ENCODE peak calls at places on chromosomes 3 and 15, in ten cellular contexts. One of them, this sample, is unnamed.

GRCh38 chr3:10373686-10374261 is 52.9 kb upstream of the SEC13 start:
- DNase-seq in esophagus muscularis mucosa: no peak
- DNase-seq in endothelial cell: no peak
- DNase-seq in left ventricle myocardium inferior: no peak
- DNase-seq in hepatocyte: no peak
- DNase-seq in GM10248: no peak
- DNase-seq in CD4-positive, alpha-beta T cell: no peak
- DNase-seq in fibroblast of the aortic adventitia: peak; percentile 50
- DNase-seq in psoas muscle: no peak
- DNase-seq in WTC11: no peak
- DNase-seq in this sample: peak; percentile 55

GRCh38 chr3:86814918-86815655 is 175.9 kb downstream of the VGLL3 start:
- DNase-seq in esophagus muscularis mucosa: no peak
- DNase-seq in left ventricle myocardium inferior: no peak
- DNase-seq in hepatocyte: no peak
- DNase-seq in psoas muscle: no peak
- DNase-seq in WTC11: no peak
- DNase-seq in CD4-positive, alpha-beta T cell: no peak
- DNase-seq in GM10248: no peak
- DNase-seq in endothelial cell: no peak
- DNase-seq in fibroblast of the aortic adventitia: peak; percentile 11
- DNase-seq in this sample: peak; percentile 22

GRCh38 chr3:185552358-185552877 is at the start of gene LIPH:
- DNase-seq in esophagus muscularis mucosa: no peak
- DNase-seq in left ventricle myocardium inferior: no peak
- DNase-seq in psoas muscle: no peak
- DNase-seq in WTC11: no peak
- DNase-seq in hepatocyte: peak; percentile 65
- DNase-seq in endothelial cell: no peak
- DNase-seq in GM10248: peak; percentile 58
- DNase-seq in CD4-positive, alpha-beta T cell: no peak
- DNase-seq in fibroblast of the aortic adventitia: peak; percentile 18
- DNase-seq in this sample: peak; percentile 8

GRCh38 chr3:46912986-46913385 is 35.5 kb downstream of the PTH1R start:
- DNase-seq in WTC11: no peak
- DNase-seq in GM10248: no peak
- DNase-seq in endothelial cell: no peak
- DNase-seq in hepatocyte: no peak
- DNase-seq in psoas muscle: no peak
- DNase-seq in left ventricle myocardium inferior: peak; percentile 4
- DNase-seq in esophagus muscularis mucosa: no peak
- DNase-seq in fibroblast of the aortic adventitia: no peak
- DNase-seq in CD4-positive, alpha-beta T cell: no peak
- DNase-seq in this sample: no peak

GRCh38 chr15:27694506-27695077 is 404.5 kb downstream of the OCA2 start:
- DNase-seq in left ventricle myocardium inferior: no peak
- DNase-seq in CD4-positive, alpha-beta T cell: no peak
- DNase-seq in endothelial cell: no peak
- DNase-seq in psoas muscle: no peak
- DNase-seq in esophagus muscularis mucosa: no peak
- DNase-seq in WTC11: no peak
- DNase-seq in fibroblast of the aortic adventitia: no peak
- DNase-seq in GM10248: no peak
- DNase-seq in hepatocyte: peak; percentile 31
- DNase-seq in this sample: no peak

GRCh38 chr3:127299276-127299675 is 11.4 kb upstream of the PRR20G start:
- DNase-seq in left ventricle myocardium inferior: no peak
- DNase-seq in CD4-positive, alpha-beta T cell: no peak
- DNase-seq in psoas muscle: peak; percentile 10
- DNase-seq in WTC11: no peak
- DNase-seq in esophagus muscularis mucosa: peak; percentile 89
- DNase-seq in endothelial cell: no peak
- DNase-seq in hepatocyte: no peak
- DNase-seq in fibroblast of the aortic adventitia: no peak
- DNase-seq in GM10248: no peak
- DNase-seq in this sample: no peak

GRCh38 chr3:172516318-172517214 is 6.7 kb downstream of the TNFSF10 start:
- DNase-seq in CD4-positive, alpha-beta T cell: no peak
- DNase-seq in WTC11: no peak
- DNase-seq in left ventricle myocardium inferior: peak; percentile 29
- DNase-seq in esophagus muscularis mucosa: no peak
- DNase-seq in fibroblast of the aortic adventitia: peak; percentile 90
- DNase-seq in hepatocyte: peak; percentile 34
- DNase-seq in endothelial cell: no peak
- DNase-seq in GM10248: no peak
- DNase-seq in psoas muscle: peak; percentile 36
- DNase-seq in this sample: peak; percentile 58

GRCh38 chr3:50594253-50594785 is 17.3 kb downstream of the CISH start:
- DNase-seq in GM10248: no peak
- DNase-seq in fibroblast of the aortic adventitia: no peak
- DNase-seq in esophagus muscularis mucosa: no peak
- DNase-seq in endothelial cell: no peak
- DNase-seq in CD4-positive, alpha-beta T cell: no peak
- DNase-seq in WTC11: no peak
- DNase-seq in left ventricle myocardium inferior: no peak
- DNase-seq in hepatocyte: no peak
- DNase-seq in psoas muscle: no peak
- DNase-seq in this sample: no peak

DNA sequence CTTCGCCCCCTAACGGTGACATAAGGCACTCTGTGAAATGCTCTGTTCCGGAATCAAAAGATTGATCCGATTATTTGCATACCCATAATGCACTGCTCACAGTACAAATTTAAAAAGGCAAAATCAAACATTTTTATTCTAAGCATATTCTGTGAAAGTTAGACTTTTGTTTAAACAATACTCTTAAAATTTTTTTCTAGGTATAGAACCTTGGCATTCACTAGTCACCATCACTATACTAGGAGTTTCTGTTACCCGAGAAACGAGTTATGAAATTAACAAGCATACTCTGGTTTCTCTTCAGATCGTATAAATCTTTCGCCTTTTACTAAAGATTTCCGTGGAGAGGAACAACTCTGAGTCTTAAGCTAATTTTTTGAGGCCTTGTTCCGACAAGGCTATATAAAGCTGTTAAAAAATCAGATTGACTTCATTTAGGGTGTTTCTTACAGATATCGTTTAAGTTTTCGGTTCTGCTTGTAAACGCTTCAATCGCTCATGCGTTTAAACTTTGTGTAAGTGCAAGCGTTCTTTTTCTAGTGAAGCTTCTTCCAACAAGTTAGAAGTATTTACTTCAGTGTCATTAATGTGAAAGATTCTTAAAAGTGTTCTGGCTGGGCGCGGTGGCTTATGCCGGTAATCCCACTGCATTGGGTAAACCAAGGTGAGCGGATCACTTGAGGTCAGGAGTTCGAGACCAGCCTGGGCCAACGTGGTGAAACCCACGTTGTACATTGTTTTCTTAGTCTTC is at the start of gene RNU5B-1:
- DNase-seq in WTC11: peak; percentile 64
- DNase-seq in CD4-positive, alpha-beta T cell: peak; percentile 37
- DNase-seq in endothelial cell: peak; percentile 68
- DNase-seq in hepatocyte: peak; percentile 91
- DNase-seq in esophagus muscularis mucosa: no peak
- DNase-seq in psoas muscle: peak; percentile 47
- DNase-seq in left ventricle myocardium inferior: peak; percentile 27
- DNase-seq in GM10248: peak; percentile 82
- DNase-seq in fibroblast of the aortic adventitia: peak; percentile 98
- DNase-seq in this sample: peak; percentile 100
- TF ChIP-seq CTCF in WTC11: no peak
- TF ChIP-seq CTCF in CD4-positive, alpha-beta T cell: no peak
- TF ChIP-seq CTCF in endothelial cell: peak; percentile 94
- TF ChIP-seq CTCF in hepatocyte: peak; percentile 89
- TF ChIP-seq CTCF in esophagus muscularis mucosa: peak; percentile 91
- TF ChIP-seq CTCF in psoas muscle: peak; percentile 84
- TF ChIP-seq CTCF in left ventricle myocardium inferior: peak; percentile 94
- TF ChIP-seq CTCF in GM10248: peak; percentile 89
- TF ChIP-seq CTCF in fibroblast of the aortic adventitia: peak; percentile 97
- TF ChIP-seq CTCF in this sample: peak; percentile 11

GRCh38 chr15:30990451-30991300 is 752 bp downstream of the MTMR10 start:
- DNase-seq in endothelial cell: no peak
- DNase-seq in WTC11: no peak
- DNase-seq in fibroblast of the aortic adventitia: peak; percentile 49
- DNase-seq in hepatocyte: no peak
- DNase-seq in left ventricle myocardium inferior: no peak
- DNase-seq in GM10248: no peak
- DNase-seq in esophagus muscularis mucosa: no peak
- DNase-seq in CD4-positive, alpha-beta T cell: no peak
- DNase-seq in psoas muscle: no peak
- DNase-seq in this sample: no peak
- TF ChIP-seq CTCF in endothelial cell: no peak
- TF ChIP-seq CTCF in WTC11: no peak
- TF ChIP-seq CTCF in fibroblast of the aortic adventitia: no peak
- TF ChIP-seq CTCF in hepatocyte: no peak
- TF ChIP-seq CTCF in left ventricle myocardium inferior: no peak
- TF ChIP-seq CTCF in GM10248: no peak
- TF ChIP-seq CTCF in esophagus muscularis mucosa: no peak
- TF ChIP-seq CTCF in CD4-positive, alpha-beta T cell: no peak
- TF ChIP-seq CTCF in psoas muscle: no peak
- TF ChIP-seq CTCF in this sample: no peak

GRCh38 chr3:134331811-134332199 is 42.4 kb downstream of the AMOTL2 start:
- DNase-seq in CD4-positive, alpha-beta T cell: no peak
- DNase-seq in GM10248: no peak
- DNase-seq in esophagus muscularis mucosa: no peak
- DNase-seq in endothelial cell: no peak
- DNase-seq in left ventricle myocardium inferior: no peak
- DNase-seq in fibroblast of the aortic adventitia: no peak
- DNase-seq in WTC11: no peak
- DNase-seq in psoas muscle: no peak
- DNase-seq in hepatocyte: no peak
- DNase-seq in this sample: no peak

GRCh38 chr3:134334231-134334900 is 39.9 kb downstream of the AMOTL2 start:
- DNase-seq in GM10248: no peak
- DNase-seq in esophagus muscularis mucosa: no peak
- DNase-seq in endothelial cell: no peak
- DNase-seq in CD4-positive, alpha-beta T cell: no peak
- DNase-seq in WTC11: no peak
- DNase-seq in left ventricle myocardium inferior: no peak
- DNase-seq in psoas muscle: no peak
- DNase-seq in hepatocyte: no peak
- DNase-seq in fibroblast of the aortic adventitia: peak; percentile 88
- DNase-seq in this sample: no peak

GRCh38 chr3:134332344-134332743 is 41.9 kb downstream of the AMOTL2 start:
- DNase-seq in hepatocyte: no peak
- DNase-seq in esophagus muscularis mucosa: no peak
- DNase-seq in endothelial cell: no peak
- DNase-seq in WTC11: no peak
- DNase-seq in CD4-positive, alpha-beta T cell: no peak
- DNase-seq in left ventricle myocardium inferior: no peak
- DNase-seq in GM10248: no peak
- DNase-seq in fibroblast of the aortic adventitia: no peak
- DNase-seq in psoas muscle: no peak
- DNase-seq in this sample: no peak

GRCh38 chr3:134334901-134335280 is 39.4 kb downstream of the AMOTL2 start:
- DNase-seq in endothelial cell: no peak
- DNase-seq in psoas muscle: no peak
- DNase-seq in WTC11: no peak
- DNase-seq in fibroblast of the aortic adventitia: no peak
- DNase-seq in left ventricle myocardium inferior: no peak
- DNase-seq in GM10248: no peak
- DNase-seq in CD4-positive, alpha-beta T cell: no peak
- DNase-seq in hepatocyte: no peak
- DNase-seq in esophagus muscularis mucosa: no peak
- DNase-seq in this sample: no peak

DNA sequence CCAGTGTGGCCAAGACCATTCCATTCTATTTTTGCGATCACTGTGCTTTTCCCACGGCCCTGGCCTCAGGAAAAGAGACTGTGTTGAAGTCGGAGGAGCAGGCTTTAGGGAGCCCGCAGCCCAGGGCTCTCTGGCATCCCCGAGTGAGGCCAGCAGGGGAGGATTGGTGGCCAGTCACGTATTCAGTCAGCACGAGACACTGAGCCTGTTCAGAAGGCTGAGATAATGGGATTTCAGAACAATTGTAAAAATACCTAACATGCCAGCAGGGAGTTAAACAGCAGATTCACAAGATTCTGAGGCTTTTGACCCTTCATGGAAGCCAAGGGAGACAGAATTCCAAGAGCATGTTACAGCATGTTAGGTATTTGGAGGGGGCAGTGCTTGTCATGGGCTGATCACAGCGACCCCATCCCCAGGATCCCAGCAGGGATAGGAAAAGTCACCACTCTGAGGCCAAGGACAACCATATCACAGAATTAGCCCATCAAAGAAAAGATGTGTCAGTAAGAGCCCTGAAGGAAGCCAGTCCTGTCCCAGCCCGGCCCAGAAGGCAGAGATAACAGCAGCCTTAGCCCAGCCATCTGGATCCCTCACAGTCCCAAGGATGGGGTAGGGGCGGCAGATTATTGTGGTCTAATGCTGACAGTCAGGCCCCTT is 40.6 kb downstream of the AMOTL2 start:
- DNase-seq in GM10248: no peak
- DNase-seq in WTC11: no peak
- DNase-seq in esophagus muscularis mucosa: no peak
- DNase-seq in CD4-positive, alpha-beta T cell: no peak
- DNase-seq in hepatocyte: peak; percentile 63
- DNase-seq in fibroblast of the aortic adventitia: peak; percentile 91
- DNase-seq in psoas muscle: no peak
- DNase-seq in endothelial cell: no peak
- DNase-seq in left ventricle myocardium inferior: no peak
- DNase-seq in this sample: peak; percentile 92
- TF ChIP-seq CTCF in GM10248: no peak
- TF ChIP-seq CTCF in WTC11: no peak
- TF ChIP-seq CTCF in esophagus muscularis mucosa: peak; percentile 37
- TF ChIP-seq CTCF in CD4-positive, alpha-beta T cell: no peak
- TF ChIP-seq CTCF in hepatocyte: no peak
- TF ChIP-seq CTCF in fibroblast of the aortic adventitia: peak; percentile 58
- TF ChIP-seq CTCF in psoas muscle: no peak
- TF ChIP-seq CTCF in endothelial cell: no peak
- TF ChIP-seq CTCF in left ventricle myocardium inferior: peak; percentile 29
- TF ChIP-seq CTCF in this sample: peak; percentile 60

GRCh38 chr15:67850995-67851535 is 11.2 kb upstream of the RNU6-1 start:
- DNase-seq in endothelial cell: no peak
- DNase-seq in hepatocyte: no peak
- DNase-seq in fibroblast of the aortic adventitia: peak; percentile 57
- DNase-seq in esophagus muscularis mucosa: no peak
- DNase-seq in WTC11: no peak
- DNase-seq in left ventricle myocardium inferior: no peak
- DNase-seq in GM10248: no peak
- DNase-seq in psoas muscle: no peak
- DNase-seq in CD4-positive, alpha-beta T cell: no peak
- DNase-seq in this sample: no peak

GRCh38 chr15:67854358-67854757 is 14.5 kb upstream of the RNU6-1 start:
- DNase-seq in fibroblast of the aortic adventitia: no peak
- DNase-seq in hepatocyte: no peak
- DNase-seq in endothelial cell: no peak
- DNase-seq in esophagus muscularis mucosa: peak; percentile 64
- DNase-seq in CD4-positive, alpha-beta T cell: no peak
- DNase-seq in psoas muscle: no peak
- DNase-seq in GM10248: no peak
- DNase-seq in left ventricle myocardium inferior: no peak
- DNase-seq in WTC11: no peak
- DNase-seq in this sample: no peak

GRCh38 chr15:67853454-67853853 is 13.6 kb upstream of the RNU6-1 start:
- DNase-seq in endothelial cell: no peak
- DNase-seq in GM10248: no peak
- DNase-seq in fibroblast of the aortic adventitia: no peak
- DNase-seq in WTC11: no peak
- DNase-seq in hepatocyte: no peak
- DNase-seq in CD4-positive, alpha-beta T cell: no peak
- DNase-seq in psoas muscle: no peak
- DNase-seq in left ventricle myocardium inferior: no peak
- DNase-seq in esophagus muscularis mucosa: peak; percentile 66
- DNase-seq in this sample: no peak

GRCh38 chr15:67850336-67850735 is 10.5 kb upstream of the RNU6-1 start:
- DNase-seq in psoas muscle: no peak
- DNase-seq in fibroblast of the aortic adventitia: no peak
- DNase-seq in CD4-positive, alpha-beta T cell: no peak
- DNase-seq in endothelial cell: no peak
- DNase-seq in hepatocyte: no peak
- DNase-seq in GM10248: no peak
- DNase-seq in esophagus muscularis mucosa: no peak
- DNase-seq in WTC11: no peak
- DNase-seq in left ventricle myocardium inferior: no peak
- DNase-seq in this sample: no peak

GRCh38 chr15:67852433-67852832 is 12.6 kb upstream of the RNU6-1 start:
- DNase-seq in psoas muscle: no peak
- DNase-seq in CD4-positive, alpha-beta T cell: no peak
- DNase-seq in WTC11: no peak
- DNase-seq in left ventricle myocardium inferior: no peak
- DNase-seq in endothelial cell: no peak
- DNase-seq in GM10248: no peak
- DNase-seq in fibroblast of the aortic adventitia: no peak
- DNase-seq in esophagus muscularis mucosa: no peak
- DNase-seq in hepatocyte: no peak
- DNase-seq in this sample: no peak
- TF ChIP-seq CTCF in psoas muscle: no peak
- TF ChIP-seq CTCF in CD4-positive, alpha-beta T cell: no peak
- TF ChIP-seq CTCF in WTC11: no peak
- TF ChIP-seq CTCF in left ventricle myocardium inferior: no peak
- TF ChIP-seq CTCF in endothelial cell: no peak
- TF ChIP-seq CTCF in GM10248: no peak
- TF ChIP-seq CTCF in fibroblast of the aortic adventitia: no peak
- TF ChIP-seq CTCF in esophagus muscularis mucosa: no peak
- TF ChIP-seq CTCF in hepatocyte: no peak
- TF ChIP-seq CTCF in this sample: no peak

This sample was measured in HFFc6.